ENCODE peak calls at places on chromosomes 1 and 21, in six cellular contexts. One of them, this sample, is unnamed.

GRCh38 chr1:97070366-97070765 is 348.8 kb downstream of the PTBP2 start:
- DNase-seq in PC-3: peak; percentile 18
- DNase-seq in prostate gland: no peak
- DNase-seq in heart left ventricle: no peak
- DNase-seq in ovary: no peak
- DNase-seq in cardiac muscle cell: peak; percentile 34
- DNase-seq in this sample: no peak

GRCh38 chr21:33259995-33260394 is 6.2 kb upstream of the IL10RB start:
- DNase-seq in cardiac muscle cell: no peak
- DNase-seq in ovary: no peak
- DNase-seq in heart left ventricle: no peak
- DNase-seq in prostate gland: no peak
- DNase-seq in PC-3: no peak
- DNase-seq in this sample: no peak

GRCh38 chr1:119549719-119550141 is 42.7 kb downstream of the HSD3B1 start:
- DNase-seq in cardiac muscle cell: peak; percentile 87
- DNase-seq in PC-3: peak; percentile 84
- DNase-seq in ovary: peak; percentile 47
- DNase-seq in prostate gland: peak; percentile 47
- DNase-seq in heart left ventricle: peak; percentile 44
- DNase-seq in this sample: no peak

GRCh38 chr1:1318131-1318652 is 6.3 kb downstream of the INTS11 start:
- DNase-seq in cardiac muscle cell: peak; percentile 96
- DNase-seq in ovary: peak; percentile 91
- DNase-seq in heart left ventricle: peak; percentile 75
- DNase-seq in prostate gland: peak; percentile 86
- DNase-seq in PC-3: peak; percentile 99
- DNase-seq in this sample: peak; percentile 73

GRCh38 chr1:2979191-2980072 is 41.8 kb upstream of the ACTRT2 start:
- DNase-seq in cardiac muscle cell: no peak
- DNase-seq in heart left ventricle: no peak
- DNase-seq in PC-3: no peak
- DNase-seq in prostate gland: no peak
- DNase-seq in ovary: no peak
- DNase-seq in this sample: no peak

GRCh38 chr1:45409243-45409642 is 69.0 kb upstream of the MUTYH start:
- DNase-seq in PC-3: no peak
- DNase-seq in ovary: no peak
- DNase-seq in prostate gland: no peak
- DNase-seq in cardiac muscle cell: peak; percentile 19
- DNase-seq in heart left ventricle: no peak
- DNase-seq in this sample: no peak

GRCh38 chr1:63810936-63811335 is 37.1 kb downstream of the ROR1 start:
- DNase-seq in heart left ventricle: no peak
- DNase-seq in PC-3: no peak
- DNase-seq in prostate gland: no peak
- DNase-seq in cardiac muscle cell: no peak
- DNase-seq in ovary: no peak
- DNase-seq in this sample: no peak

GRCh38 chr1:40894455-40894854 is 32.3 kb upstream of the CITED4 start:
- DNase-seq in heart left ventricle: no peak
- DNase-seq in PC-3: no peak
- DNase-seq in cardiac muscle cell: no peak
- DNase-seq in ovary: no peak
- DNase-seq in prostate gland: no peak
- DNase-seq in this sample: no peak

GRCh38 chr1:174912243-174912642 is 87.5 kb upstream of the CACYBP start:
- DNase-seq in ovary: no peak
- DNase-seq in prostate gland: no peak
- DNase-seq in PC-3: no peak
- DNase-seq in cardiac muscle cell: no peak
- DNase-seq in heart left ventricle: no peak
- DNase-seq in this sample: no peak

GRCh38 chr1:226476657-226477319 is 68.9 kb upstream of the PARP1 start:
- DNase-seq in PC-3: peak; percentile 96
- DNase-seq in prostate gland: no peak
- DNase-seq in cardiac muscle cell: no peak
- DNase-seq in heart left ventricle: no peak
- DNase-seq in ovary: no peak
- DNase-seq in this sample: no peak

GRCh38 chr1:162040657-162041056 is 17.0 kb upstream of the OLFML2B start:
- DNase-seq in prostate gland: no peak
- DNase-seq in heart left ventricle: no peak
- DNase-seq in PC-3: peak; percentile 58
- DNase-seq in ovary: no peak
- DNase-seq in cardiac muscle cell: peak; percentile 66
- DNase-seq in this sample: no peak

DNA sequence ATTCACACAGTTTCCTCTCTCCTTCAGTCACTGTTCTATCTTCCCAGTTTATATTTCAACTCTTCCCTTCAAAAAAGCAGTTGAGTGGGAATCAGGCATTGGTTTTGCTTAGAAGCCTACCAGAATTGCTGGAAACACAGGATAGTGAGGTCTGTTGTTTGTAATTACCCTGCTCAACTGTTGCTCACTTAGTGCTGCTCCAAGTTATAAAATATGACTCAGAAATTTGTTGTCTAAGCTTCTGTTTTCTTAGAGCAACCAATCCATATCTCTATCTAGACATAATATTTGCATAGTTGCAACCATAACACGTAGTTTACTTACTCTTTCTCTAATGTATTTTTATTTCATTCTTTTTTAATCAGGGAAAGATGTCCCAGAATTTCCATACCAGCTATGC is 87.9 kb downstream of the MACF1 start:
- DNase-seq in heart left ventricle: no peak
- DNase-seq in PC-3: no peak
- DNase-seq in prostate gland: no peak
- DNase-seq in ovary: no peak
- DNase-seq in cardiac muscle cell: no peak
- DNase-seq in this sample: no peak
- H3K36me3 ChIP-seq in heart left ventricle: peaks cover 42% of the 10 kb centered on the region
- H3K36me3 ChIP-seq in PC-3: peaks cover 34% of the 10 kb centered on the region
- H3K36me3 ChIP-seq in prostate gland: no peaks in the 10 kb centered on the region
- H3K36me3 ChIP-seq in ovary: no peaks in the 10 kb centered on the region
- H3K36me3 ChIP-seq in cardiac muscle cell: peaks cover 84% of the 10 kb centered on the region
- H3K36me3 ChIP-seq in this sample: peaks cover 73% of the 10 kb centered on the region

GRCh38 chr1:8016244-8017241 is 9.6 kb downstream of the ERRFI1 start:
- DNase-seq in PC-3: peak; percentile 37
- DNase-seq in ovary: no peak
- DNase-seq in prostate gland: no peak
- DNase-seq in cardiac muscle cell: peak; percentile 41
- DNase-seq in heart left ventricle: no peak
- DNase-seq in this sample: no peak
- H3K36me3 ChIP-seq in PC-3: peaks cover 68% of the 10 kb centered on the region
- H3K36me3 ChIP-seq in ovary: no peaks in the 10 kb centered on the region
- H3K36me3 ChIP-seq in prostate gland: peaks cover 12% of the 10 kb centered on the region
- H3K36me3 ChIP-seq in cardiac muscle cell: peaks cover 9% of the 10 kb centered on the region
- H3K36me3 ChIP-seq in heart left ventricle: no peaks in the 10 kb centered on the region
- H3K36me3 ChIP-seq in this sample: peaks cover 18% of the 10 kb centered on the region

GRCh38 chr21:44898011-44898493 is 22.6 kb downstream of the ITGB2 start:
- DNase-seq in cardiac muscle cell: no peak
- DNase-seq in PC-3: no peak
- DNase-seq in prostate gland: no peak
- DNase-seq in heart left ventricle: no peak
- DNase-seq in ovary: no peak
- DNase-seq in this sample: no peak

GRCh38 chr21:44900559-44901251 is 20.0 kb downstream of the ITGB2 start:
- DNase-seq in cardiac muscle cell: no peak
- DNase-seq in heart left ventricle: no peak
- DNase-seq in ovary: no peak
- DNase-seq in PC-3: no peak
- DNase-seq in prostate gland: no peak
- DNase-seq in this sample: no peak

GRCh38 chr21:44901391-44902074 is 19.2 kb downstream of the ITGB2 start:
- DNase-seq in cardiac muscle cell: no peak
- DNase-seq in ovary: no peak
- DNase-seq in PC-3: no peak
- DNase-seq in heart left ventricle: no peak
- DNase-seq in prostate gland: no peak
- DNase-seq in this sample: no peak

GRCh38 chr21:44898851-44899767 is 21.6 kb downstream of the ITGB2 start:
- DNase-seq in ovary: no peak
- DNase-seq in heart left ventricle: no peak
- DNase-seq in prostate gland: no peak
- DNase-seq in PC-3: no peak
- DNase-seq in cardiac muscle cell: no peak
- DNase-seq in this sample: no peak

DNA sequence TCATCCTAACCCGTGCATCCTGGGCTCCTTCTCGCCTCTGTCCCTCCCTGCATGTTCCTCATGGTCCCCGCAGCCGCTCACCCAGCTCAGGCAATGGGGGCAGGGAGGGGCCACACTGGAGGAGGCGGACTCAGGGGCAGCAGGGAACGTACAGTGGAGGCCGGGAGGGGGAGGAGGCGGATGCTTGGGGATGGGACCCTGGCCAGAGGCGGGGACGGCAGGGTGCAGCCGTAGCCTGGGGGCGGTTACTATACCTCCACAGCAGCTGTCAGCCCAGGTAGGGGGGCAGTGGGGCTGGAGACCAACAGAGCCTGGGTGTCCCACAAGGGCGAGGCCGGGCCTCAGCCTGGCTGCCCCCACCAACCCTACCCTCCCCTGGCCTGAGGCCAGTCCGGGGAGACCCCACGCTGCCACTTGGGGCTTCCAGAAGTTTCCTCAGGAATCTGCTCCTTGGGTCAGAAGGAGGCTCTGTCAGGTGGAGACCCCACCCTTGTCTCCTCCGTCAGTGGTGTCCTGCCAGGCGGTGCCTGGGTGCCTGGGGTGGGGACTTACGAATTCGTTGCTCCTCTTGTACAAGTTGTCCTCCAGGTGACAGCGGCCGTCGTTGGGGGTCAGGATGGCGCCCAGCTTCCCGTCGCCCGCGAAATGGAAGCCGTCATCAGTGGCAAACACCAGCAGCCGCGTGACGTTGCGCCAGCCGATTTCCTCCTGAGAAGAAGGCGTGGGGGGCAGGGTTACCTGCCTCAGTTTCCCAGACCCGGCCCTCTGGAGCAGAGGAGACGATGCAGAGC is 20.7 kb downstream of the ITGB2 start:
- DNase-seq in prostate gland: no peak
- DNase-seq in heart left ventricle: no peak
- DNase-seq in ovary: no peak
- DNase-seq in PC-3: no peak
- DNase-seq in cardiac muscle cell: no peak
- DNase-seq in this sample: no peak
- H3K36me3 ChIP-seq in prostate gland: no peaks in the 10 kb centered on the region
- H3K36me3 ChIP-seq in heart left ventricle: no peaks in the 10 kb centered on the region
- H3K36me3 ChIP-seq in ovary: no peaks in the 10 kb centered on the region
- H3K36me3 ChIP-seq in PC-3: peaks cover 14% of the 10 kb centered on the region
- H3K36me3 ChIP-seq in cardiac muscle cell: no peaks in the 10 kb centered on the region
- H3K36me3 ChIP-seq in this sample: peaks cover 3% of the 10 kb centered on the region

DNA sequence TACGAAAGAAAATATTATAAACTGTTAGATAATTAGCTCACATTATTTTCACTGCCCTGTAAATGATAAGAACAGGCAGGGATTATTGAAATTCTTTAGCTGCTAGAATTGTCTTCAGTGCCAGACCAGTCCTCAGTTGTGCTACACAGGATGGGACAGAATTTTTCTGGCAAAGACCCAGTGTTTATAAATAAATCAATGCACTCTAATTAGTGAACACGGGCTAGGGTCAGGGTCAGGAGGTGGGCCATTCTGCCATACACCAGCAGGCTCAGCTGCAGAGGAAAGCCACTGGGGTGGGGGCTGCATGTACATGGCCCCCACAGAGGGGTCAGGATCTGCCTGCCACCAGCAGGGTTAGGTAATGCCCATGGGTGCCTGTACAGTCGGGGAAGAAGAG is 6.4 kb downstream of the BCAR3 start:
- DNase-seq in prostate gland: no peak
- DNase-seq in ovary: no peak
- DNase-seq in cardiac muscle cell: no peak
- DNase-seq in PC-3: no peak
- DNase-seq in heart left ventricle: no peak
- DNase-seq in this sample: no peak
- H3K36me3 ChIP-seq in prostate gland: no peaks in the 10 kb centered on the region
- H3K36me3 ChIP-seq in ovary: no peaks in the 10 kb centered on the region
- H3K36me3 ChIP-seq in cardiac muscle cell: no peaks in the 10 kb centered on the region
- H3K36me3 ChIP-seq in PC-3: peaks cover 83% of the 10 kb centered on the region
- H3K36me3 ChIP-seq in heart left ventricle: no peaks in the 10 kb centered on the region
- H3K36me3 ChIP-seq in this sample: no peaks in the 10 kb centered on the region

DNA sequence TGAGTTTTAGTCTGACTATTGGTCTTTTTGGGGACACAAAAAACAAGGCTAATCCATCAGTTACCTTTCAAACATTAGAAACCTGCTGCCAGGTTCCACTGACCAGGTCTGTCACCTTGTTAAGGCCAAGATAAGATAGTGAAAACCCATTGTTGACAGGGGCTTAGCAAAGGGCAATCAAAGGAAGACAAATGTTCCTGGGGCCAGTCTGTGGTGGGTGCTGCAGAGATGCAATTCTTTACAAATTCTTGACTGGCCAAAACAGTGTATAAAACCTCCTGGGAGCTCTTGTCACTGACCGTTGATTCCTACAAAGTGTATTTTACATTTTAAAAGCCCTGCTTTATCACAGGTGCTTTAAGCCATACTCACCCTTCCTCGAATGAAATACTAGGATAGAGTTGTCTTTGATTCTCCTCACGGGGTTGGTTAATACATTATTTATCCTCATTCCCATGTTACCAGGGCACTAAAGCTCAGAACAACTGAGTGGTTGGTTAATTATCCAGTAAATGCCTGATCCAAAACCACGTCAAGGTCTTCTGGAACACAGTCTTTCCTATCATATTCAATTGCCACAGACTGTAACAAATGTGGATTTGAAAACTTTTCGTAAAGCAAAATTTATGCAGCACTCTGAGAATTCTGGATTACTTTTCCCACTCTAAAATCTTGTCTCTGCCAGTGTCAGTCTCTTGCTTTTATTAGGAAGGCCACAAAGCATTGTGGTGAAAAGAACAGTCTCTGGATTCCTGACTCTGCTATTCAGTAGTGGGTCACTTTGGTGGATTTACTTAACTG is 77.2 kb downstream of the NRIP1 start:
- DNase-seq in ovary: no peak
- DNase-seq in PC-3: no peak
- DNase-seq in cardiac muscle cell: no peak
- DNase-seq in heart left ventricle: no peak
- DNase-seq in prostate gland: no peak
- DNase-seq in this sample: no peak
- H3K36me3 ChIP-seq in ovary: no peaks in the 10 kb centered on the region
- H3K36me3 ChIP-seq in PC-3: peaks cover 76% of the 10 kb centered on the region
- H3K36me3 ChIP-seq in cardiac muscle cell: no peaks in the 10 kb centered on the region
- H3K36me3 ChIP-seq in heart left ventricle: no peaks in the 10 kb centered on the region
- H3K36me3 ChIP-seq in prostate gland: no peaks in the 10 kb centered on the region
- H3K36me3 ChIP-seq in this sample: no peaks in the 10 kb centered on the region

DNA sequence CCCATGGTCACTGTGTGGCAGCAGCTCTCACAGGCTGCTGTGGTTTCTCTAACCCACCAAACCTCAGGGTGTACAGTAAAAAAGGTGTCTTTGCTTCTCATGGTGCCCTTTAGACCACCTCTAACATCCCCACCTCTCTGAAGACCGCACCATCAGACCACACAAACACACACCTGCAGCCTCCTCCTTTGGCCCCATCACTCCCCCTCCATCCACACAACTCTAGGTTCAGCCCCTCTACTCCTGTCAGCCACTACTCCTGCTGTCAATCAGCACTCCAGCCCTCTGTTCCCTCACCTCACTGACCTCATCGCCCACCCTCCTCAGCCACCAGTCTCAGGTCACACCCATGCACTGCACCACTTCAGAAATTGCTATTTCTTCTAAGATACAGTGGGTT is 7.5 kb downstream of the ZNF692 start:
- DNase-seq in ovary: no peak
- DNase-seq in cardiac muscle cell: no peak
- DNase-seq in PC-3: no peak
- DNase-seq in heart left ventricle: no peak
- DNase-seq in prostate gland: no peak
- DNase-seq in this sample: no peak
- H3K36me3 ChIP-seq in ovary: no peaks in the 10 kb centered on the region
- H3K36me3 ChIP-seq in cardiac muscle cell: peaks cover 25% of the 10 kb centered on the region
- H3K36me3 ChIP-seq in PC-3: peaks cover 77% of the 10 kb centered on the region
- H3K36me3 ChIP-seq in heart left ventricle: peaks cover 21% of the 10 kb centered on the region
- H3K36me3 ChIP-seq in prostate gland: peaks cover 26% of the 10 kb centered on the region
- H3K36me3 ChIP-seq in this sample: peaks cover 36% of the 10 kb centered on the region

GRCh38 chr21:46307625-46308024 is 16.0 kb downstream of the C21orf58 start:
- DNase-seq in prostate gland: no peak
- DNase-seq in heart left ventricle: no peak
- DNase-seq in cardiac muscle cell: no peak
- DNase-seq in PC-3: peak; percentile 73
- DNase-seq in ovary: no peak
- DNase-seq in this sample: no peak
- H3K36me3 ChIP-seq in prostate gland: no peaks in the 10 kb centered on the region
- H3K36me3 ChIP-seq in heart left ventricle: no peaks in the 10 kb centered on the region
- H3K36me3 ChIP-seq in cardiac muscle cell: peaks cover 11% of the 10 kb centered on the region
- H3K36me3 ChIP-seq in PC-3: peaks cover 4% of the 10 kb centered on the region
- H3K36me3 ChIP-seq in ovary: no peaks in the 10 kb centered on the region
- H3K36me3 ChIP-seq in this sample: no peaks in the 10 kb centered on the region

This sample was measured in thoracic aorta.